ENCODE peak calls at places on chromosomes 7 and 10, in six cellular contexts. D is GM12878, T is H1, Y is HCT116, B is K562, U is SK-N-SH. K is an unnamed sample.
A peak's percentile ranks its signal among the peaks of the same experiment; 100 is the strongest.

GRCh38 chr10:125155101-125155500 is 5.3 kb downstream of the CTBP2 start:
- DNase-seq in D (no peak), T (no peak), Y (no peak), B (no peak), U (no peak), K (no peak)

GRCh38 chr10:89342219-89342966 is 14.6 kb downstream of the IFIT3 start:
- DNase-seq in D (no peak), T (no peak), Y (no peak), B (no peak), U (peak; percentile 73), K (no peak)

GRCh38 chr7:121485457-121486243 is 89.5 kb upstream of the FAM3C start:
- DNase-seq in D (no peak), T (no peak), Y (no peak), B (no peak), U (no peak), K (no peak)

GRCh38 chr7:76292206-76292573 is 10.3 kb upstream of the HSPB1 start:
- DNase-seq in D (no peak), T (no peak), Y (no peak), B (no peak), U (no peak), K (peak; percentile 63)

GRCh38 chr10:97016728-97017473 is 168.9 kb downstream of the SLIT1 start:
- DNase-seq in D (peak; percentile 65), T (no peak), Y (no peak), B (no peak), U (no peak), K (no peak)

GRCh38 chr10:109919224-109919623 is 4.1 kb downstream of the XPNPEP1 start:
- DNase-seq in D (no peak), T (no peak), Y (no peak), B (no peak), U (no peak), K (no peak)

GRCh38 chr7:95095259-95096122 is 188.1 kb downstream of the PPP1R9A start:
- DNase-seq in D (no peak), T (no peak), Y (no peak), B (no peak), U (no peak), K (no peak)

GRCh38 chr7:128738570-128739047 is 550 bp upstream of the CALU start:
- DNase-seq in D (no peak), T (no peak), Y (no peak), B (no peak), U (peak; percentile 18), K (no peak)

GRCh38 chr7:91683823-91684222 is 196.7 kb downstream of the MTERF1 start:
- DNase-seq in D (no peak), T (no peak), Y (no peak), B (peak; percentile 64), U (peak; percentile 16), K (no peak)

GRCh38 chr7:140604760-140605159 is 35.9 kb downstream of the DENND2A start:
- DNase-seq in D (no peak), T (no peak), Y (no peak), B (no peak), U (no peak), K (no peak)

GRCh38 chr10:22491931-22492615 is 146.8 kb downstream of the SPAG6 start:
- DNase-seq in D (no peak), T (no peak), Y (no peak), B (no peak), U (no peak), K (no peak)

GRCh38 chr7:151298765-151299164 is 42.8 kb upstream of the NUB1 start:
- DNase-seq in D (no peak), T (no peak), Y (no peak), B (no peak), U (no peak), K (no peak)

GRCh38 chr10:1779796-1780195 is 42.5 kb upstream of the ADARB2 start:
- DNase-seq in D (no peak), T (no peak), Y (no peak), B (no peak), U (no peak), K (no peak)

GRCh38 chr10:3468919-3469638 is 296.5 kb upstream of the PITRM1 start:
- DNase-seq in D (no peak), T (no peak), Y (peak; percentile 44), B (no peak), U (no peak), K (peak; percentile 52)

GRCh38 chr10:79239930-79240713 is 107.1 kb upstream of the PPIF start:
- DNase-seq in D (no peak), T (no peak), Y (no peak), B (peak; percentile 52), U (peak; percentile 55), K (peak; percentile 97)

GRCh38 chr10:62381385-62382102 is 7.4 kb downstream of the ZNF365 start:
- DNase-seq in D (no peak), T (no peak), Y (no peak), B (no peak), U (no peak), K (no peak)

GRCh38 chr7:94654764-94655561 is 970 bp downstream of the SGCE start:
- DNase-seq in D (no peak), T (no peak), Y (no peak), B (no peak), U (peak; percentile 70), K (no peak)

GRCh38 chr7:9958461-9958860 is 1015.2 kb upstream of the PHF14 start:
- DNase-seq in D (no peak), T (no peak), Y (no peak), B (no peak), U (peak; percentile 31), K (no peak)

GRCh38 chr10:85888004-85888403 is 478.6 kb downstream of the GRID1 start:
- DNase-seq in D (no peak), T (no peak), Y (no peak), B (no peak), U (no peak), K (no peak)
- TF ChIP-seq JUND in D (no peak), T (no peak), Y (no peak), B (no peak), U (no peak), K (no peak)

DNA sequence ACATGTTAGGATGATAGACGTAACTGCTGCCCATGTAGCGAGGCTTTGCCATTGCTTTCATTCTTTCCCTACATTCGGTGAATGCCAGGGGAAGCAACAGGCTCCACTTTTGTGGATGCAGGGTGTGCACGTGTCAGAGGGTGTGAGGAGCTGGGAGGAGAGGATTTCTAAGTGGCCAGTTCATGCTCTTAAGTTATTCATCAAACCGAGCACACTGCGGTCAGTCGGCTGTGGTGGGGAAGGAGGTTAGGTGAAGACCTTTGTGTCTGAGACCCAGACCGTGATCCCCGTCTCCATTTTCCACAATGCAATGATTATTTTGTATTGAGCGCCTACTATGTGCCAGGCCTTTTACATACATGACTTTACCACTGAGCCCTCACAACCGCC is 438.6 kb upstream of the GALNT17 start:
- DNase-seq in D (no peak), T (no peak), Y (no peak), B (no peak), U (peak; percentile 48), K (no peak)
- TF ChIP-seq JUND in D (no peak), T (no peak), Y (no peak), B (no peak), U (no peak), K (no peak)

GRCh38 chr7:54529568-54529967 is 12.6 kb upstream of the VSTM2A start:
- DNase-seq in D (no peak), T (no peak), Y (no peak), B (no peak), U (no peak), K (no peak)
- TF ChIP-seq JUND in D (no peak), T (no peak), Y (no peak), B (no peak), U (no peak), K (no peak)

GRCh38 chr7:64879097-64879730 is 23.9 kb upstream of the ZNF273 start:
- DNase-seq in D (no peak), T (no peak), Y (no peak), B (no peak), U (peak; percentile 9), K (no peak)

GRCh38 chr7:64879800-64880199 is 23.3 kb upstream of the ZNF273 start:
- DNase-seq in D (no peak), T (no peak), Y (no peak), B (no peak), U (peak; percentile 11), K (no peak)

GRCh38 chr7:64878684-64879083 is 24.4 kb upstream of the ZNF273 start:
- DNase-seq in D (no peak), T (no peak), Y (no peak), B (no peak), U (peak; percentile 11), K (no peak)

GRCh38 chr7:64876792-64877713 is 26.0 kb upstream of the ZNF273 start:
- DNase-seq in D (no peak), T (peak; percentile 67), Y (no peak), B (no peak), U (peak; percentile 100), K (no peak)

GRCh38 chr7:64877714-64878610 is 25.1 kb upstream of the ZNF273 start:
- DNase-seq in D (no peak), T (no peak), Y (no peak), B (no peak), U (peak; percentile 37), K (no peak)
- TF ChIP-seq JUND in D (no peak), T (no peak), Y (no peak), B (no peak), U (no peak), K (no peak)

GRCh38 chr10:15720635-15721310 is 1.1 kb upstream of the ITGA8 start:
- DNase-seq in D (no peak), T (no peak), Y (no peak), B (no peak), U (no peak), K (no peak)

GRCh38 chr10:15715619-15716227 is 4.0 kb downstream of the ITGA8 start:
- DNase-seq in D (no peak), T (no peak), Y (no peak), B (peak; percentile 51), U (peak; percentile 55), K (peak; percentile 25)

GRCh38 chr10:15718495-15719061 is 1.1 kb downstream of the ITGA8 start:
- DNase-seq in D (no peak), T (no peak), Y (no peak), B (no peak), U (no peak), K (no peak)

GRCh38 chr10:15719899-15720634 is at the start of gene ITGA8:
- DNase-seq in D (no peak), T (no peak), Y (no peak), B (no peak), U (peak; percentile 48), K (peak; percentile 22)

DNA sequence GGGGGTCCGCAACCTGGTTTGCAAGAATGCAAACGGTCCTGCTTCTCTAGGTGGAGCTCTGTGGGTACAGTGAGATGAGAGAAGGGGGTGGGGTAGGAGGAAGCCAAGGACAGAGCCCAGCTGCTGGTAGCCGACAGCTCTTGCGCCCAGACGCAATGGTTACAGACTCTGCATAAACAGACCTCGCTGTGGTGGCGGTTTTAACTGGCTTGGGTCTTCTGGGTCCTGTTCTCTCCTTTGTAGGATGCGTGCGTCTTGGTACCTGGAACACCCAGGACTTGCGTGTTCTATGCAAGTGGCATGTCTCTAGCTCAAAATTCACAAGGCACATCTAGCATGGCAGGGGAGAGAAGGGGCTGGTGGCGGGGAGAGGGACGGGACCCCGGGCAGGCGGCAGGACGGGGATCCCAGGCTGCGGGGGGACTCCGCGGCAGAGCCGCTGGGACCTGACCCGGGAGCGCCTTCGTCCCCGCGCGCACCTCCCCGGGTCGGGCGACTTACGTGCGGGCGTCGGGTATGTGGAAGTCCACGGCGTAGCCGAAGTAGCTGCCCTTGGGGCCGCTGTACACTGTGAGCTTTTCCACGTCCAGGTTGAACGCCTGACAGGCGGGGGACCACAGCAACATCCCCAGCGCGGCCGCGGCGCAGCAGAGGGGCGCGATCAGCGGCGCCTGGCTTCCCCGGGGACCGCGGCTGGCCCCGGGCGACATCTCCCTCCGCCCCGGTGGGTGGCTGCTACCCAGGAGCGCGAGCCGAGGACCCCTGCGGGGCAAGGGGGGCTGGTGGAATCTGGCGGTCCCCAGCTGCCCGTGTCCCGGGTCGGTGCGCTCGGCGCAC is 442 bp downstream of the ITGA8 start:
- DNase-seq in D (no peak), T (no peak), Y (no peak), B (no peak), U (peak; percentile 55), K (no peak)
- TF ChIP-seq JUND in D (no peak), T (no peak), Y (no peak), B (no peak), U (no peak), K (no peak)